ENCODE peak calls at places on chromosomes 6 and 20, in four cellular contexts. One of them, this sample, is unnamed. For H3K36me3, the result is how much of the 10 kb centered on the place peaks cover.

GRCh38 chr6:12957321-12958051 is 240.9 kb downstream of the PHACTR1 start:
- DNase-seq in vagina: no peak
- DNase-seq in OCI-LY7: no peak
- DNase-seq in upper lobe of right lung: peak
- DNase-seq in this sample: peak

GRCh38 chr20:50834599-50835005 is 39.7 kb downstream of the BCAS4 start:
- DNase-seq in upper lobe of right lung: no peak
- DNase-seq in vagina: no peak
- DNase-seq in OCI-LY7: no peak
- DNase-seq in this sample: no peak

GRCh38 chr20:41862023-41862422 is 243.8 kb upstream of the CHD6 start:
- DNase-seq in OCI-LY7: no peak
- DNase-seq in upper lobe of right lung: no peak
- DNase-seq in vagina: no peak
- DNase-seq in this sample: no peak

GRCh38 chr6:22045261-22045912 is 251.4 kb downstream of the PRL start:
- DNase-seq in OCI-LY7: no peak
- DNase-seq in upper lobe of right lung: no peak
- DNase-seq in vagina: no peak
- DNase-seq in this sample: no peak

GRCh38 chr20:43508106-43508505 is 609 bp downstream of the L3MBTL1 start:
- DNase-seq in vagina: no peak
- DNase-seq in OCI-LY7: no peak
- DNase-seq in upper lobe of right lung: no peak
- DNase-seq in this sample: no peak

GRCh38 chr20:33910529-33911327 is 83.0 kb upstream of the RALY start:
- DNase-seq in OCI-LY7: peak
- DNase-seq in upper lobe of right lung: no peak
- DNase-seq in vagina: no peak
- DNase-seq in this sample: no peak

GRCh38 chr6:155424201-155424600 is 31.4 kb downstream of the NOX3 start:
- DNase-seq in OCI-LY7: no peak
- DNase-seq in upper lobe of right lung: no peak
- DNase-seq in vagina: no peak
- DNase-seq in this sample: no peak

GRCh38 chr6:81834141-81834621 is 81.7 kb upstream of the TENT5A start:
- DNase-seq in vagina: no peak
- DNase-seq in OCI-LY7: no peak
- DNase-seq in upper lobe of right lung: no peak
- DNase-seq in this sample: peak

GRCh38 chr6:147548930-147549475 is 40.5 kb downstream of the SAMD5 start:
- DNase-seq in upper lobe of right lung: no peak
- DNase-seq in vagina: no peak
- DNase-seq in OCI-LY7: no peak
- DNase-seq in this sample: no peak

GRCh38 chr20:50014570-50015562 is 32.1 kb downstream of the SNAI1 start:
- DNase-seq in vagina: no peak
- DNase-seq in upper lobe of right lung: no peak
- DNase-seq in OCI-LY7: no peak
- DNase-seq in this sample: no peak

GRCh38 chr20:58459058-58459743 is 56.0 kb downstream of the APCDD1L start:
- DNase-seq in upper lobe of right lung: no peak
- DNase-seq in vagina: no peak
- DNase-seq in OCI-LY7: no peak
- DNase-seq in this sample: no peak

GRCh38 chr6:138105880-138106664 is 1.1 kb downstream of the PERP start:
- DNase-seq in upper lobe of right lung: no peak
- DNase-seq in vagina: no peak
- DNase-seq in OCI-LY7: no peak
- DNase-seq in this sample: no peak

GRCh38 chr6:3140201-3140600 is 17.1 kb downstream of the TUBB2A start:
- DNase-seq in OCI-LY7: no peak
- DNase-seq in upper lobe of right lung: no peak
- DNase-seq in vagina: no peak
- DNase-seq in this sample: no peak
- H3K36me3 ChIP-seq in OCI-LY7: under half
- H3K36me3 ChIP-seq in upper lobe of right lung: under half
- H3K36me3 ChIP-seq in vagina: under half
- H3K36me3 ChIP-seq in this sample: under half

GRCh38 chr20:31572701-31573554 is 32.2 kb upstream of the ID1 start:
- DNase-seq in upper lobe of right lung: peak
- DNase-seq in vagina: peak
- DNase-seq in OCI-LY7: peak
- DNase-seq in this sample: peak
- TF ChIP-seq CTCF in upper lobe of right lung: no peak
- TF ChIP-seq CTCF in vagina: no peak
- TF ChIP-seq CTCF in OCI-LY7: no peak
- TF ChIP-seq CTCF in this sample: no peak

GRCh38 chr20:56393133-56393472 is 658 bp downstream of the CSTF1 start:
- DNase-seq in vagina: no peak
- DNase-seq in upper lobe of right lung: no peak
- DNase-seq in OCI-LY7: peak
- DNase-seq in this sample: no peak
- H3K36me3 ChIP-seq in vagina: under half
- H3K36me3 ChIP-seq in upper lobe of right lung: under half
- H3K36me3 ChIP-seq in OCI-LY7: half or more
- H3K36me3 ChIP-seq in this sample: under half

DNA sequence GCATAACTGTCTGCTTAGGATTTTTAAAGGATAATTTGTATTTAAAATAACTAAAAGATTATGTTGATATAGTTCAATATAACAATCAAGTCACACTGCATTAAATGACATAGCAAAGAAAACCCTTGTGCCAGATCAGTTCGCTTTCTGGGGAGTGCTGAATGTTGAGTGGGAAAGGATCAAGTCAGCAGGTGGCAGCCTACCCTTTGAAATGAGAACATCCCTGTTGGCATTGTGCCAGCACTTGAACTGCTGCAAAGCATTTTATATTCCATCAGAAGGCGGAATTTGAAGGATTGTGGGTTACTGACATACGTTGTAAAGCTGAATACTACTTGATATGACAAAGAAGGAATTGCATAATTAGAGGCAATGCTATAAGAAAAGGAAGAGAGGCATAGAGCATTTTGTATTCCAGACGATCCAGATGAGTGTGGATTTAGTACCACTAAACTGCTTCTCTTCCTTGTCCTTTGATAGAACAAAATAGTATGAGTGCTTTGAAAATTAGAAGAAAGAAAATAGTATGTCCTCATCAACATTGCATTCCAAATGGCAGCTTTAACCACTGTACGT is 26.6 kb downstream of the BCKDHB start:
- DNase-seq in vagina: no peak
- DNase-seq in upper lobe of right lung: no peak
- DNase-seq in OCI-LY7: peak
- DNase-seq in this sample: peak
- TF ChIP-seq CTCF in vagina: peak
- TF ChIP-seq CTCF in upper lobe of right lung: peak
- TF ChIP-seq CTCF in OCI-LY7: peak
- TF ChIP-seq CTCF in this sample: peak